ENCODE peak calls at places on chromosome X, in ten cellular contexts. One of them, this sample, is unnamed.

GRCh38 chrX:153922932-153923857 is 2.9 kb downstream of the ARHGAP4 start:
- DNase-seq in heart left ventricle: peak; percentile 78
- DNase-seq in activated CD8-positive, alpha-beta memory T cell treated with anti-CD3 and anti-CD28 coated beads, Interleukin-2, amount 50 U/mL, for 4 hours: no peak
- DNase-seq in NCI-H1417: peak; percentile 33
- DNase-seq in activated CD4-positive, alpha-beta T cell treated with anti-CD3 and anti-CD28 coated beads, Interleukin-2, amount 50 U/mL, for 4 hours: no peak
- DNase-seq in astrocyte: peak; percentile 45
- DNase-seq in fibroblast of lung: peak; percentile 57
- DNase-seq in CD4-positive, alpha-beta T cell: no peak
- DNase-seq in caudate nucleus: peak; percentile 1
- DNase-seq in posterior vena cava: no peak
- DNase-seq in this sample: peak; percentile 97

GRCh38 chrX:103276581-103277002 is at the start of gene TCEAL5:
- DNase-seq in heart left ventricle: no peak
- DNase-seq in activated CD8-positive, alpha-beta memory T cell treated with anti-CD3 and anti-CD28 coated beads, Interleukin-2, amount 50 U/mL, for 4 hours: no peak
- DNase-seq in NCI-H1417: peak; percentile 51
- DNase-seq in activated CD4-positive, alpha-beta T cell treated with anti-CD3 and anti-CD28 coated beads, Interleukin-2, amount 50 U/mL, for 4 hours: no peak
- DNase-seq in astrocyte: no peak
- DNase-seq in fibroblast of lung: no peak
- DNase-seq in CD4-positive, alpha-beta T cell: no peak
- DNase-seq in caudate nucleus: peak; percentile 25
- DNase-seq in posterior vena cava: no peak
- DNase-seq in this sample: no peak

GRCh38 chrX:8179653-8180052 is 8.6 kb upstream of the VCX2 start:
- DNase-seq in heart left ventricle: no peak
- DNase-seq in activated CD8-positive, alpha-beta memory T cell treated with anti-CD3 and anti-CD28 coated beads, Interleukin-2, amount 50 U/mL, for 4 hours: no peak
- DNase-seq in NCI-H1417: peak; percentile 47
- DNase-seq in activated CD4-positive, alpha-beta T cell treated with anti-CD3 and anti-CD28 coated beads, Interleukin-2, amount 50 U/mL, for 4 hours: no peak
- DNase-seq in astrocyte: no peak
- DNase-seq in fibroblast of lung: no peak
- DNase-seq in CD4-positive, alpha-beta T cell: no peak
- DNase-seq in caudate nucleus: no peak
- DNase-seq in posterior vena cava: no peak
- DNase-seq in this sample: no peak

GRCh38 chrX:11059923-11060322 is 51.2 kb upstream of the HCCS start:
- DNase-seq in heart left ventricle: no peak
- DNase-seq in activated CD8-positive, alpha-beta memory T cell treated with anti-CD3 and anti-CD28 coated beads, Interleukin-2, amount 50 U/mL, for 4 hours: no peak
- DNase-seq in NCI-H1417: no peak
- DNase-seq in activated CD4-positive, alpha-beta T cell treated with anti-CD3 and anti-CD28 coated beads, Interleukin-2, amount 50 U/mL, for 4 hours: no peak
- DNase-seq in astrocyte: peak; percentile 42
- DNase-seq in fibroblast of lung: peak; percentile 49
- DNase-seq in CD4-positive, alpha-beta T cell: no peak
- DNase-seq in caudate nucleus: no peak
- DNase-seq in posterior vena cava: no peak
- DNase-seq in this sample: peak; percentile 31

GRCh38 chrX:10158279-10158939 is 1.6 kb downstream of the CLCN4 start:
- DNase-seq in heart left ventricle: peak; percentile 39
- DNase-seq in activated CD8-positive, alpha-beta memory T cell treated with anti-CD3 and anti-CD28 coated beads, Interleukin-2, amount 50 U/mL, for 4 hours: no peak
- DNase-seq in NCI-H1417: peak; percentile 77
- DNase-seq in activated CD4-positive, alpha-beta T cell treated with anti-CD3 and anti-CD28 coated beads, Interleukin-2, amount 50 U/mL, for 4 hours: no peak
- DNase-seq in astrocyte: no peak
- DNase-seq in fibroblast of lung: no peak
- DNase-seq in CD4-positive, alpha-beta T cell: no peak
- DNase-seq in caudate nucleus: peak; percentile 51
- DNase-seq in posterior vena cava: no peak
- DNase-seq in this sample: peak; percentile 77

GRCh38 chrX:140298946-140299345 is 205.9 kb downstream of the SOX3 start:
- DNase-seq in heart left ventricle: no peak
- DNase-seq in activated CD8-positive, alpha-beta memory T cell treated with anti-CD3 and anti-CD28 coated beads, Interleukin-2, amount 50 U/mL, for 4 hours: no peak
- DNase-seq in NCI-H1417: no peak
- DNase-seq in activated CD4-positive, alpha-beta T cell treated with anti-CD3 and anti-CD28 coated beads, Interleukin-2, amount 50 U/mL, for 4 hours: no peak
- DNase-seq in astrocyte: peak; percentile 81
- DNase-seq in fibroblast of lung: peak; percentile 82
- DNase-seq in CD4-positive, alpha-beta T cell: no peak
- DNase-seq in caudate nucleus: no peak
- DNase-seq in posterior vena cava: no peak
- DNase-seq in this sample: no peak

GRCh38 chrX:46628406-46629371 is 55.1 kb downstream of the CHST7 start:
- DNase-seq in heart left ventricle: peak; percentile 20
- DNase-seq in activated CD8-positive, alpha-beta memory T cell treated with anti-CD3 and anti-CD28 coated beads, Interleukin-2, amount 50 U/mL, for 4 hours: no peak
- DNase-seq in NCI-H1417: no peak
- DNase-seq in activated CD4-positive, alpha-beta T cell treated with anti-CD3 and anti-CD28 coated beads, Interleukin-2, amount 50 U/mL, for 4 hours: no peak
- DNase-seq in astrocyte: peak; percentile 23
- DNase-seq in fibroblast of lung: peak; percentile 42
- DNase-seq in CD4-positive, alpha-beta T cell: no peak
- DNase-seq in caudate nucleus: no peak
- DNase-seq in posterior vena cava: peak; percentile 80
- DNase-seq in this sample: no peak

GRCh38 chrX:118346258-118347094 is 570 bp downstream of the WDR44 start:
- DNase-seq in heart left ventricle: no peak
- DNase-seq in activated CD8-positive, alpha-beta memory T cell treated with anti-CD3 and anti-CD28 coated beads, Interleukin-2, amount 50 U/mL, for 4 hours: peak; percentile 51
- DNase-seq in NCI-H1417: peak; percentile 89
- DNase-seq in activated CD4-positive, alpha-beta T cell treated with anti-CD3 and anti-CD28 coated beads, Interleukin-2, amount 50 U/mL, for 4 hours: peak; percentile 26
- DNase-seq in astrocyte: no peak
- DNase-seq in fibroblast of lung: no peak
- DNase-seq in CD4-positive, alpha-beta T cell: peak; percentile 28
- DNase-seq in caudate nucleus: peak; percentile 17
- DNase-seq in posterior vena cava: peak; percentile 81
- DNase-seq in this sample: no peak

GRCh38 chrX:141760761-141761160 is 62.2 kb upstream of the SPANXD start:
- DNase-seq in heart left ventricle: no peak
- DNase-seq in activated CD8-positive, alpha-beta memory T cell treated with anti-CD3 and anti-CD28 coated beads, Interleukin-2, amount 50 U/mL, for 4 hours: no peak
- DNase-seq in NCI-H1417: no peak
- DNase-seq in activated CD4-positive, alpha-beta T cell treated with anti-CD3 and anti-CD28 coated beads, Interleukin-2, amount 50 U/mL, for 4 hours: no peak
- DNase-seq in astrocyte: peak; percentile 32
- DNase-seq in fibroblast of lung: peak; percentile 45
- DNase-seq in CD4-positive, alpha-beta T cell: no peak
- DNase-seq in caudate nucleus: no peak
- DNase-seq in posterior vena cava: no peak
- DNase-seq in this sample: no peak

GRCh38 chrX:77622233-77622632 is 163.8 kb downstream of the ATRX start:
- DNase-seq in heart left ventricle: no peak
- DNase-seq in activated CD8-positive, alpha-beta memory T cell treated with anti-CD3 and anti-CD28 coated beads, Interleukin-2, amount 50 U/mL, for 4 hours: no peak
- DNase-seq in NCI-H1417: no peak
- DNase-seq in activated CD4-positive, alpha-beta T cell treated with anti-CD3 and anti-CD28 coated beads, Interleukin-2, amount 50 U/mL, for 4 hours: no peak
- DNase-seq in astrocyte: peak; percentile 0
- DNase-seq in fibroblast of lung: peak; percentile 6
- DNase-seq in CD4-positive, alpha-beta T cell: no peak
- DNase-seq in caudate nucleus: no peak
- DNase-seq in posterior vena cava: no peak
- DNase-seq in this sample: no peak

GRCh38 chrX:32868524-32868895 is 342.8 kb downstream of the DMD start:
- DNase-seq in heart left ventricle: no peak
- DNase-seq in activated CD8-positive, alpha-beta memory T cell treated with anti-CD3 and anti-CD28 coated beads, Interleukin-2, amount 50 U/mL, for 4 hours: no peak
- DNase-seq in NCI-H1417: no peak
- DNase-seq in activated CD4-positive, alpha-beta T cell treated with anti-CD3 and anti-CD28 coated beads, Interleukin-2, amount 50 U/mL, for 4 hours: no peak
- DNase-seq in astrocyte: no peak
- DNase-seq in fibroblast of lung: no peak
- DNase-seq in CD4-positive, alpha-beta T cell: no peak
- DNase-seq in caudate nucleus: no peak
- DNase-seq in posterior vena cava: no peak
- DNase-seq in this sample: no peak

GRCh38 chrX:47573334-47574095 is 8.7 kb upstream of the TIMP1 start:
- DNase-seq in heart left ventricle: peak; percentile 71
- DNase-seq in activated CD8-positive, alpha-beta memory T cell treated with anti-CD3 and anti-CD28 coated beads, Interleukin-2, amount 50 U/mL, for 4 hours: no peak
- DNase-seq in NCI-H1417: no peak
- DNase-seq in activated CD4-positive, alpha-beta T cell treated with anti-CD3 and anti-CD28 coated beads, Interleukin-2, amount 50 U/mL, for 4 hours: no peak
- DNase-seq in astrocyte: peak; percentile 58
- DNase-seq in fibroblast of lung: peak; percentile 61
- DNase-seq in CD4-positive, alpha-beta T cell: no peak
- DNase-seq in caudate nucleus: no peak
- DNase-seq in posterior vena cava: no peak
- DNase-seq in this sample: no peak

This sample was measured in osteoblast.